ENCODE peak calls at places on chromosomes 13 and 19, in six cellular contexts. U, A, P, I, G and C are unnamed samples.
A peak's percentile ranks its signal among the peaks of the same experiment; 100 is the strongest.

GRCh38 chr13:110797230-110797877 is 83.9 kb downstream of the ING1 start:
- DNase-seq in U (no peak), A (no peak), P (no peak), I (no peak), G (no peak), C (no peak)

GRCh38 chr13:114185182-114185971 is 6.3 kb downstream of the CFAP97D2 start:
- DNase-seq in U (no peak), A (no peak), P (no peak), I (no peak), G (no peak), C (no peak)

GRCh38 chr19:44785271-44785670 is 7.6 kb downstream of the CBLC start:
- DNase-seq in U (no peak), A (no peak), P (no peak), I (no peak), G (peak; percentile 72), C (no peak)

GRCh38 chr13:95533545-95534135 is 18.9 kb upstream of the CLDN10 start:
- DNase-seq in U (no peak), A (no peak), P (peak; percentile 53), I (no peak), G (peak; percentile 74), C (no peak)

GRCh38 chr13:97977376-97977705 is 23.9 kb downstream of the IPO5 start:
- DNase-seq in U (no peak), A (no peak), P (no peak), I (peak; percentile 40), G (no peak), C (no peak)

GRCh38 chr19:50555447-50556235 is 12.6 kb downstream of the LRRC4B start:
- DNase-seq in U (no peak), A (peak; percentile 15), P (peak; percentile 74), I (peak; percentile 1), G (no peak), C (no peak)

GRCh38 chr13:20873348-20873747 is 29.2 kb downstream of the XPO4 start:
- DNase-seq in U (peak; percentile 61), A (no peak), P (no peak), I (peak; percentile 57), G (no peak), C (peak; percentile 38)

GRCh38 chr19:13959962-13960862 is 7.9 kb downstream of the DCAF15 start:
- DNase-seq in U (no peak), A (no peak), P (peak; percentile 64), I (no peak), G (peak; percentile 21), C (no peak)

GRCh38 chr13:20045946-20046548 is 87.5 kb downstream of the ZMYM2 start:
- DNase-seq in U (no peak), A (no peak), P (no peak), I (no peak), G (no peak), C (no peak)

GRCh38 chr13:76992548-76993001 is 694 bp downstream of the CLN5 start:
- DNase-seq in U (peak; percentile 23), A (no peak), P (no peak), I (peak; percentile 75), G (peak; percentile 88), C (peak; percentile 5)

GRCh38 chr13:22265563-22265962 is 594.7 kb downstream of the FGF9 start:
- DNase-seq in U (no peak), A (no peak), P (no peak), I (no peak), G (no peak), C (no peak)

GRCh38 chr19:18634612-18635290 is 2.1 kb upstream of the KLHL26 start:
- DNase-seq in U (peak; percentile 37), A (no peak), P (no peak), I (no peak), G (no peak), C (no peak)

GRCh38 chr19:57099199-57099661 is 20.6 kb upstream of the USP29 start:
- DNase-seq in U (peak; percentile 35), A (no peak), P (peak; percentile 65), I (no peak), G (peak; percentile 96), C (peak; percentile 38)

GRCh38 chr13:95660981-95661581 is 15.9 kb upstream of the DNAJC3 start:
- DNase-seq in U (peak; percentile 50), A (no peak), P (no peak), I (peak; percentile 64), G (peak; percentile 77), C (no peak)

GRCh38 chr19:38544569-38545315 is 73.0 kb downstream of the MAP4K1 start:
- DNase-seq in U (peak; percentile 5), A (no peak), P (no peak), I (peak; percentile 9), G (peak; percentile 24), C (no peak)

GRCh38 chr19:38044267-38045111 is 137.5 kb downstream of the SIPA1L3 start:
- DNase-seq in U (peak; percentile 68), A (no peak), P (no peak), I (peak; percentile 38), G (no peak), C (no peak)

GRCh38 chr19:16470541-16470910 is 1.2 kb downstream of the EPS15L1 start:
- DNase-seq in U (no peak), A (no peak), P (no peak), I (peak; percentile 27), G (no peak), C (no peak)
- H3K9ac ChIP-seq in U (peak overlapping the region; percentile 50), A (peak overlapping the region; percentile 78), P (peak overlapping the region; percentile 76), I (peak overlapping the region; percentile 89), G (no peak overlapping the region), C (no peak overlapping the region)

GRCh38 chr19:35040826-35041547 is 534 bp upstream of the HPN start:
- DNase-seq in U (no peak), A (no peak), P (peak; percentile 87), I (peak; percentile 30), G (peak; percentile 26), C (no peak)

GRCh38 chr19:35039881-35040456 is 1.6 kb upstream of the HPN start:
- DNase-seq in U (no peak), A (no peak), P (peak; percentile 29), I (no peak), G (no peak), C (no peak)

GRCh38 chr19:35038623-35039512 is 2.7 kb upstream of the HPN start:
- DNase-seq in U (no peak), A (no peak), P (no peak), I (peak; percentile 50), G (no peak), C (no peak)

GRCh38 chr19:35040474-35040825 is 1.1 kb upstream of the HPN start:
- DNase-seq in U (no peak), A (no peak), P (no peak), I (no peak), G (no peak), C (no peak)

GRCh38 chr19:35037716-35038622 is 3.6 kb upstream of the HPN start:
- DNase-seq in U (no peak), A (no peak), P (no peak), I (no peak), G (no peak), C (no peak)
- H4K91ac ChIP-seq in U (no peak overlapping the region), A (no peak overlapping the region), P (no peak overlapping the region), I (peak overlapping the region; percentile 69), G (no peak overlapping the region), C (no peak overlapping the region)

DNA sequence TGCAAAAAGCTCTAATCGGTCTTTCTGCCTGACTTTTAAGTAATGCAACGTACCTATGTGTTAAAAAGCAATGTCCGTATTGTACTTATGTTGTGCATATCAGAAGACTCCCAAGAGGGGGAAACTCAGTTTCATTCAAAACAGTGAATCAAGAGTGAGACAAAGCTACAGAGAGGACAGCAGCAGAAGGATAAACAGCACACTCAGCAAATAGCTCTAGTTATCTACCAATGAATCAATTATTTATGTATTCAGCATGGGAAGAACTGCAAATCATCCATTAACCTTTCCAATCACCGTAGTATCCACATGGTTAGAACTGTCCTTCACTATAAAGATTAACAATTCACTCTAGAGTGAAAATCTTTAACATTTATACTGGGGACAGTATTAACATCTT is 36.7 kb upstream of the SOHLH2 start:
- DNase-seq in U (no peak), A (no peak), P (no peak), I (no peak), G (no peak), C (no peak)
- H3K4me2 ChIP-seq in U (no peak overlapping the region), A (no peak overlapping the region), P (no peak overlapping the region), I (no peak overlapping the region), G (no peak overlapping the region), C (no peak overlapping the region)

GRCh38 chr19:49442354-49442753 is 1.0 kb upstream of the SLC17A7 start:
- DNase-seq in U (no peak), A (no peak), P (no peak), I (no peak), G (no peak), C (no peak)

GRCh38 chr19:49442793-49443365 is 1.6 kb upstream of the SLC17A7 start:
- DNase-seq in U (peak; percentile 73), A (peak; percentile 96), P (peak; percentile 100), I (peak; percentile 92), G (peak; percentile 92), C (peak; percentile 92)

GRCh38 chr19:49441960-49442350 is 628 bp upstream of the SLC17A7 start:
- DNase-seq in U (no peak), A (no peak), P (no peak), I (no peak), G (no peak), C (no peak)

GRCh38 chr19:49441210-49441959 is at the start of gene SLC17A7:
- DNase-seq in U (no peak), A (no peak), P (peak; percentile 91), I (peak; percentile 39), G (peak; percentile 30), C (peak; percentile 65)

GRCh38 chr19:49443366-49444099 is 2.2 kb upstream of the SLC17A7 start:
- DNase-seq in U (peak; percentile 92), A (peak; percentile 91), P (peak; percentile 97), I (peak; percentile 95), G (peak; percentile 96), C (peak; percentile 96)
- H3K9ac ChIP-seq in U (peak overlapping the region; percentile 45), A (peak overlapping the region; percentile 12), P (no peak overlapping the region), I (peak overlapping the region; percentile 74), G (peak overlapping the region; percentile 57), C (peak overlapping the region; percentile 92)

DNA sequence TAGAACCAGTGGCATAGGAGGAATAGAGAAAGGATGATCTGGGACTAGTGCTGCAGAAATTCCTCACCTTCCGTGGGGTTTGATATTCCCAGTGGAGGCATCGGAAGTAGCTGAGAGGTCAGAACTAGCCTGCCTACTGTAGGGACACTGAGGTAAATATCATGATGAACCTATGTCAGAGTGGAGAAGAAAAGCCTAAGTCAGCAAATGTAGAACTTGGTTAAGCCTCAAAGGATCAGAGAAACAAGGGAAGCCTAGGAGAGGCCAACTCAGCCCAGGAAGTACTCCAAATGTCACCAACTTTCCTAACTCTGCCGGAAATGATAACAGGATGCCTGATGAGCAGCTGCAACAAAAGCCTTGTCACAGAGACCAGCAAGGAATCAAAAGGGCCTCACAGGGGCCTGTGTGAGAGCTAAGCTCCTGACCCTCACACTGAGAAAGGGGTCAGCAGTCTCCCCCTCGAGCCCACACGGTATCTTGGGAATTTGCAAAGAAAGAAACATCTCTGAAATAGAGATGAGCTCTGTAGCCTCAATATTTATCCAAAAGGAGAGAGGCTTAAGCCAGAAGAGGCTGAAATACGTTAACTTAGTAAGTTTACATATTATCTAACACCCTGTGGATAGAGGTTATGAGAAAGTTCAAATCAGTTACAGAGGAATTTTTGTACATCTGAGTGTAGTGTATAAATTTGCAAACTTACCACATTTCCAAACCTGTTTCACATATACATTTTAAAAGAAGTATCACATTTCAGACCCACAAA is 1064.4 kb downstream of the DIAPH3 start:
- DNase-seq in U (peak; percentile 69), A (no peak), P (no peak), I (peak; percentile 60), G (no peak), C (peak; percentile 37)
- H4K91ac ChIP-seq in U (peak overlapping the region; percentile 42), A (no peak overlapping the region), P (no peak overlapping the region), I (no peak overlapping the region), G (no peak overlapping the region), C (no peak overlapping the region)